ENCODE peak calls at places on chromosomes 12 and 14, in eight cellular contexts. H, U, L, R, N, W, S and A are unnamed samples. For H3K4me1, the result is how much of the 10 kb centered on the place peaks cover.

GRCh38 chr14:32038876-32039275 is 38.2 kb upstream of the ARHGAP5 start:
- DNase-seq in N (no peak), S (no peak), L (no peak), U (peak), R (no peak), W (no peak), H (peak), A (peak)

GRCh38 chr12:1928439-1929121 is 10.1 kb upstream of the CACNA2D4 start:
- DNase-seq in W (peak), H (no peak), S (no peak), L (no peak), R (no peak), U (no peak), N (no peak), A (no peak)

GRCh38 chr14:21098892-21099595 is 589 bp upstream of the ZNF219 start:
- DNase-seq in R (no peak), W (no peak), U (no peak), L (no peak), N (no peak), S (no peak), H (no peak), A (no peak)

GRCh38 chr14:102907980-102908730 is 14.3 kb upstream of the AMN start:
- DNase-seq in N (no peak), W (no peak), S (peak), R (no peak), L (no peak), U (no peak), H (no peak), A (no peak)

GRCh38 chr12:21026302-21026701 is 104.7 kb upstream of the SLCO1B1 start:
- DNase-seq in L (no peak), N (no peak), W (no peak), H (no peak), S (no peak), U (no peak), R (no peak), A (no peak)

GRCh38 chr14:54652890-54653201 is 85.9 kb downstream of the SAMD4A start:
- DNase-seq in L (no peak), U (no peak), S (no peak), R (no peak), N (no peak), H (no peak), W (no peak), A (no peak)

GRCh38 chr14:89366580-89367448 is 50.2 kb downstream of the FOXN3 start:
- DNase-seq in N (no peak), U (no peak), H (no peak), S (peak), L (no peak), W (peak), R (no peak), A (no peak)

GRCh38 chr12:96094201-96094600 is 58.8 kb upstream of the LTA4H start:
- DNase-seq in N (peak), W (no peak), R (no peak), U (no peak), L (no peak), H (no peak), S (no peak), A (no peak)

GRCh38 chr12:99911076-99911475 is 73.7 kb downstream of the ANKS1B start:
- DNase-seq in S (peak), L (peak), R (peak), W (no peak), N (no peak), U (peak), H (peak), A (peak)

GRCh38 chr14:88546621-88547385 is 8.0 kb downstream of the PTPN21 start:
- DNase-seq in R (no peak), L (no peak), N (peak), U (no peak), S (no peak), H (peak), W (no peak), A (no peak)

GRCh38 chr12:13205809-13206559 is 9.5 kb downstream of the EMP1 start:
- DNase-seq in L (no peak), N (peak), R (no peak), W (no peak), H (peak), S (no peak), U (peak), A (peak)

GRCh38 chr14:31777312-31777711 is 216.1 kb downstream of the NUBPL start:
- DNase-seq in H (no peak), S (no peak), W (no peak), L (no peak), U (no peak), R (no peak), N (no peak), A (no peak)

GRCh38 chr14:97978336-97978735 is 1181.2 kb downstream of the VRK1 start:
- DNase-seq in N (peak), H (no peak), W (peak), R (peak), S (peak), L (no peak), U (peak), A (peak)

GRCh38 chr12:72346331-72346944 is 74.3 kb downstream of the TRHDE start:
- DNase-seq in U (peak), R (peak), H (peak), N (peak), W (peak), S (no peak), L (peak), A (peak)

GRCh38 chr12:52604859-52605258 is 3.6 kb upstream of the KRT72 start:
- DNase-seq in R (no peak), S (no peak), N (no peak), H (no peak), L (no peak), U (no peak), W (no peak), A (no peak)

GRCh38 chr12:57591567-57592325 is 754 bp downstream of the PIP4K2C start:
- DNase-seq in L (no peak), R (peak), N (peak), H (peak), S (no peak), U (no peak), W (no peak), A (peak)

GRCh38 chr12:40691913-40692616 is at the start of gene CNTN1:
- DNase-seq in U (peak), H (peak), N (no peak), S (peak), R (peak), W (peak), L (no peak), A (no peak)

GRCh38 chr12:115467531-115467930 is 783.6 kb upstream of the TBX3 start:
- DNase-seq in U (no peak), R (no peak), W (no peak), L (no peak), S (no peak), N (no peak), H (peak), A (no peak)

GRCh38 chr14:97074860-97075259 is 277.7 kb downstream of the VRK1 start:
- DNase-seq in N (no peak), W (no peak), U (no peak), S (no peak), R (no peak), H (no peak), L (no peak), A (no peak)

GRCh38 chr12:24911284-24911791 is 37.6 kb downstream of the BCAT1 start:
- DNase-seq in R (no peak), H (peak), L (peak), N (no peak), S (no peak), U (peak), W (no peak), A (peak)

GRCh38 chr12:72141381-72141780 is 130.8 kb upstream of the TRHDE start:
- DNase-seq in N (no peak), L (peak), S (no peak), U (peak), R (no peak), W (no peak), H (peak), A (no peak)

GRCh38 chr14:62189698-62190097 is 427.5 kb downstream of the SNAPC1 start:
- DNase-seq in U (peak), H (peak), L (no peak), N (no peak), S (no peak), R (no peak), W (no peak), A (no peak)

GRCh38 chr14:88870777-88871176 is 46.3 kb downstream of the TTC8 start:
- DNase-seq in U (no peak), N (no peak), L (no peak), S (no peak), R (no peak), H (no peak), W (no peak), A (no peak)

GRCh38 chr12:104958009-104958945 is at the start of gene SLC41A2:
- DNase-seq in N (peak), W (peak), L (peak), S (peak), R (peak), H (peak), U (peak), A (peak)

GRCh38 chr14:74257078-74257987 is 18.1 kb downstream of the VSX2 start:
- DNase-seq in U (peak), H (peak), W (peak), S (no peak), L (no peak), N (peak), R (peak), A (peak)

GRCh38 chr14:93316716-93317115 is 16.1 kb downstream of the BTBD7 start:
- DNase-seq in U (no peak), H (peak), S (no peak), W (no peak), L (no peak), N (no peak), R (no peak), A (no peak)

GRCh38 chr14:74413622-74414021 is 12.4 kb downstream of the SYNDIG1L start:
- DNase-seq in U (no peak), R (no peak), S (no peak), N (no peak), L (no peak), W (no peak), H (no peak), A (no peak)

GRCh38 chr14:74608959-74609611 is 3.0 kb downstream of the LTBP2 start:
- DNase-seq in H (peak), N (peak), S (peak), U (peak), R (peak), L (peak), W (peak), A (peak)

GRCh38 chr12:39236994-39237393 is 205.9 kb downstream of the KIF21A start:
- DNase-seq in L (no peak), N (no peak), R (no peak), U (peak), W (no peak), S (no peak), H (no peak), A (peak)

GRCh38 chr12:101939856-101940265 is 62.5 kb downstream of the DRAM1 start:
- DNase-seq in H (peak), W (peak), S (no peak), R (peak), U (peak), N (peak), L (peak), A (peak)

GRCh38 chr12:59600174-59600573 is 4.3 kb downstream of the SLC16A7 start:
- DNase-seq in L (no peak), W (no peak), H (peak), R (no peak), U (peak), S (no peak), N (no peak), A (no peak)

GRCh38 chr12:401235-402126 is at the start of gene CCDC77:
- DNase-seq in R (peak), L (peak), S (peak), W (peak), N (peak), H (peak), U (peak), A (peak)

GRCh38 chr14:74618078-74618952 is 6.3 kb upstream of the LTBP2 start:
- DNase-seq in L (peak), N (peak), W (peak), R (no peak), U (peak), H (peak), S (peak), A (peak)

GRCh38 chr14:20516921-20517320 is 11.6 kb downstream of the RNASE10 start:
- DNase-seq in R (no peak), U (peak), S (no peak), N (no peak), H (peak), L (no peak), W (no peak), A (no peak)

GRCh38 chr12:108302034-108302433 is 37.1 kb downstream of the CMKLR1 start:
- DNase-seq in R (no peak), N (no peak), L (no peak), H (no peak), W (no peak), U (no peak), S (no peak), A (no peak)

GRCh38 chr14:22767323-22767589 is 768 bp downstream of the OXA1L start:
- DNase-seq in N (no peak), W (no peak), L (no peak), U (no peak), R (no peak), S (no peak), H (no peak), A (no peak)

DNA sequence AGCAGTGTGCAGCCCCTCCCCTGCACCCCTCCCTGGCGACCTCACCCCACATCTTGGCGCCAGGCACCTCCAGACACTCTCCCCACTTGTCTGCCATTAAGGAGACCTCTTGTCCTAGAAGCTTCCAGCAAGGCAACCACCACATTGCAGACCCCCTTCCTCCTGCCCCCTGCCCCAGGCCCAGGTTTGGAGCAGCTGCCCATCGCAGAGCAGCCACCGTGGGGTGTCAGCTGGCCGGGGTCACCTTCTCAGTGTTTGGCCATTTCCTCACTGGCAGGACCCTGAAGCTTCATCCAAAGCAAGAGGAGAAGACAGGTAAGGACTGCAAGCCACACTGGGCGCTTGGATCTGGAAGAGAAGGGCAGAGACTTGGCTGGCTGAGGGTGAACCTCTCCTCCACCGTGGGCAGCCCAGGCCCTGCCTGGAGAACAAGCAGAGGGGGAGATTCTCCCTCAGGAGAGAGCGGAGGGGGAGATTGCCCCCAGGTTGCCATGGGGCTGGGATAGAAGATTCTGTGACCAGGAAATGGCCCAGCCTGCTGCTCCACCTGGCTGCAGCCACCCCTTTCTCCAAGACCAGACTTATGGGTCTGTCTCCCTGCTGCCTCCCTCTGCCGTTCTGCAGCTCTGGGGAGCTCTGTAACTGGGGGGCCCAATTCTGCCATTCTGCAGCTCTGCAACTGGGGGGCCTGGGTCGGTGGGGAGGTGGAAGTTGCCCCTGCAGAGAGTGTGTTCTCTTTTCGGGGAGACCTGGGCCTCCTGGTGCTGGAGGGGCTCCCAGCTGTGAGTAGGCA is 72.9 kb upstream of the C14orf180 start:
- DNase-seq in U (no peak), R (no peak), H (no peak), L (no peak), N (no peak), W (no peak), S (no peak), A (no peak)
- H3K4me1 ChIP-seq in U (under half), R (under half), H (under half), L (under half), N (under half), W (under half), S (under half), A (under half)

GRCh38 chr14:61025239-61026223 is 44.5 kb downstream of the SLC38A6 start:
- DNase-seq in L (peak), S (peak), H (peak), N (peak), R (peak), U (peak), W (peak), A (peak)
- H3K27ac ChIP-seq in L (no peak), S (no peak), H (peak), N (peak), R (no peak), U (peak), W (no peak), A (peak)

GRCh38 chr12:47816646-47817271 is 2.9 kb downstream of the HDAC7 start:
- DNase-seq in W (no peak), N (no peak), S (peak), L (no peak), H (no peak), U (no peak), R (no peak), A (no peak)
- H3K4me3 ChIP-seq in W (no peak), N (no peak), S (no peak), L (no peak), H (no peak), U (peak), R (no peak), A (peak)

GRCh38 chr14:38404616-38405015 is 148.7 kb upstream of the CLEC14A start:
- DNase-seq in W (no peak), R (no peak), U (peak), N (no peak), S (no peak), L (no peak), H (peak), A (no peak)
- H3K4me1 ChIP-seq in W (under half), R (under half), U (under half), N (under half), S (under half), L (under half), H (under half), A (under half)

GRCh38 chr14:99273025-99273723 is 1.2 kb upstream of the BCL11B start:
- DNase-seq in L (peak), R (peak), H (no peak), W (no peak), S (no peak), U (no peak), N (peak), A (no peak)

GRCh38 chr14:99271288-99271941 is 582 bp downstream of the BCL11B start:
- DNase-seq in R (no peak), H (no peak), L (no peak), U (no peak), N (no peak), W (no peak), S (no peak), A (peak)

GRCh38 chr14:99272669-99273024 is 650 bp upstream of the BCL11B start:
- DNase-seq in U (no peak), H (no peak), N (no peak), R (no peak), S (no peak), L (no peak), W (no peak), A (no peak)

GRCh38 chr14:99270491-99271287 is 1.3 kb downstream of the BCL11B start:
- DNase-seq in H (no peak), S (no peak), R (peak), W (no peak), N (peak), L (no peak), U (no peak), A (peak)

DNA sequence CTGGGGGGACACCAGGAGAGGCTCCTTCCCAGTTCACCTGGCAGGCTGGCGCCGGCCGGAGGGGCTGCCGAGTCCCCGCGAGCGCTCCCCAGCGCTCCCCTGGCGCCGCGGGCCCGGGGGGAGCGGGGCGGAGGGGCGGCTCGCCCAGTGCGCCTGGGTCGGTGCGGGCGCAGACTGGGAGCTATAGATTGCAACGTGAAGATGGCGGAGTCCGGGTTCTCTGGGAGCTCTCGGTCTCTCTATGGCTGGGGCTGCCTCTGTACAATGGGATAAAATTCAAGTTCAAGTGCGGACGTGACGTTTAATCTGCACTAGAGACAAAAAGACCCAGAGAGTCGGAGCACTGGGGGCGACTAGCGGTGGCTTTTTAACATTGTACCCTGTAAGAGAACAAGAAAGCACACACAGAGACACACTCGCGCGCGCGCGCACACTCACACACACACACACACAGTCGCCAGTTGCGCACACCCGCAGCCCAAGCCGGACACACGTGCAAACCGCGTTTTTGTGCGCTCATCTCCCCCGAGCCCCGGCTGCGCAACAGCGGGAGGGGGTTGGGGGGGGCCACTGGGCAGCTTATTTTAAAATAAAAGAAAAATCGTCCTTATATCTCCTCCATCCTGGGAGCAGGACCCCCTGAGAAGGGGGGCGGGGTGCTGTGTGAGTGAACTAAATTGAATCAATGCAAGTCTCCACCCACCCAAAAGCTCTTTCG is at the start of gene BCL11B:
- DNase-seq in N (peak), R (peak), W (no peak), H (peak), L (peak), S (peak), U (peak), A (peak)
- H3K27ac ChIP-seq in N (peak), R (no peak), W (no peak), H (no peak), L (no peak), S (no peak), U (no peak), A (no peak)

GRCh38 chr14:99612065-99612736 is 8.2 kb upstream of the CCDC85C start:
- DNase-seq in U (no peak), H (no peak), L (no peak), S (no peak), W (no peak), R (no peak), N (no peak), A (no peak)

GRCh38 chr14:99612737-99613330 is 8.8 kb upstream of the CCDC85C start:
- DNase-seq in S (no peak), U (peak), R (no peak), L (no peak), H (peak), W (no peak), N (no peak), A (no peak)

GRCh38 chr14:99609245-99610117 is 5.5 kb upstream of the CCDC85C start:
- DNase-seq in H (peak), L (peak), U (no peak), S (no peak), N (no peak), R (peak), W (no peak), A (no peak)

GRCh38 chr14:99608591-99608990 is 4.6 kb upstream of the CCDC85C start:
- DNase-seq in R (no peak), U (no peak), L (no peak), H (no peak), N (no peak), S (no peak), W (no peak), A (no peak)

GRCh38 chr14:99611639-99612038 is 7.6 kb upstream of the CCDC85C start:
- DNase-seq in N (no peak), L (no peak), U (no peak), S (no peak), W (no peak), H (no peak), R (no peak), A (no peak)
- H3K4me3 ChIP-seq in N (no peak), L (no peak), U (no peak), S (no peak), W (no peak), H (no peak), R (no peak), A (no peak)

GRCh38 chr12:111995782-111996480 is 17.0 kb downstream of the TMEM116 start:
- DNase-seq in L (no peak), W (no peak), S (no peak), N (no peak), R (no peak), U (no peak), H (no peak), A (no peak)
- H3K4me1 ChIP-seq in L (under half), W (under half), S (under half), N (under half), R (under half), U (under half), H (under half), A (under half)